ENCODE peak calls at places on chromosomes 16 and 17, in nine cellular contexts. One of them, this sample, is unnamed.

GRCh38 chr17:31517524-31517923 is 126.0 kb downstream of the RAB11FIP4 start:
- DNase-seq in DMS 273 treated with DMSO at 0.1 percent for 48 hours: no peak
- DNase-seq in T-cell: no peak
- DNase-seq in HEK293T: no peak
- DNase-seq in fibroblast of mammary gland: no peak
- DNase-seq in anterior cingulate cortex: no peak
- DNase-seq in MCF 10A: peak; percentile 33
- DNase-seq in NCI-H510A treated with DMSO at 0.1 percent for 48 hours: no peak
- DNase-seq in thoracic aorta: no peak
- DNase-seq in this sample: peak; percentile 20

GRCh38 chr16:19574625-19575024 is 19.1 kb downstream of the VPS35L start:
- DNase-seq in HEK293T: no peak
- DNase-seq in anterior cingulate cortex: no peak
- DNase-seq in DMS 273 treated with DMSO at 0.1 percent for 48 hours: no peak
- DNase-seq in T-cell: no peak
- DNase-seq in NCI-H510A treated with DMSO at 0.1 percent for 48 hours: no peak
- DNase-seq in thoracic aorta: no peak
- DNase-seq in fibroblast of mammary gland: no peak
- DNase-seq in MCF 10A: no peak
- DNase-seq in this sample: no peak

GRCh38 chr16:3879887-3880564 is 487 bp downstream of the CREBBP start:
- DNase-seq in T-cell: peak; percentile 74
- DNase-seq in anterior cingulate cortex: peak; percentile 52
- DNase-seq in NCI-H510A treated with DMSO at 0.1 percent for 48 hours: peak; percentile 19
- DNase-seq in MCF 10A: peak; percentile 59
- DNase-seq in fibroblast of mammary gland: peak; percentile 45
- DNase-seq in DMS 273 treated with DMSO at 0.1 percent for 48 hours: no peak
- DNase-seq in HEK293T: peak; percentile 74
- DNase-seq in thoracic aorta: no peak
- DNase-seq in this sample: peak; percentile 66

GRCh38 chr16:57167951-57168350 is 17.9 kb downstream of the PSME3IP1 start:
- DNase-seq in fibroblast of mammary gland: peak; percentile 79
- DNase-seq in thoracic aorta: no peak
- DNase-seq in T-cell: no peak
- DNase-seq in HEK293T: peak; percentile 33
- DNase-seq in DMS 273 treated with DMSO at 0.1 percent for 48 hours: peak; percentile 10
- DNase-seq in MCF 10A: peak; percentile 63
- DNase-seq in anterior cingulate cortex: no peak
- DNase-seq in NCI-H510A treated with DMSO at 0.1 percent for 48 hours: no peak
- DNase-seq in this sample: peak; percentile 19

GRCh38 chr17:82272495-82273326 is 789 bp downstream of the CSNK1D start:
- DNase-seq in DMS 273 treated with DMSO at 0.1 percent for 48 hours: no peak
- DNase-seq in thoracic aorta: no peak
- DNase-seq in HEK293T: peak; percentile 63
- DNase-seq in NCI-H510A treated with DMSO at 0.1 percent for 48 hours: no peak
- DNase-seq in MCF 10A: no peak
- DNase-seq in T-cell: peak; percentile 23
- DNase-seq in anterior cingulate cortex: no peak
- DNase-seq in fibroblast of mammary gland: no peak
- DNase-seq in this sample: peak; percentile 63

GRCh38 chr17:42842286-42842685 is 2.1 kb upstream of the AOC2 start:
- DNase-seq in NCI-H510A treated with DMSO at 0.1 percent for 48 hours: no peak
- DNase-seq in HEK293T: no peak
- DNase-seq in thoracic aorta: no peak
- DNase-seq in fibroblast of mammary gland: peak; percentile 72
- DNase-seq in DMS 273 treated with DMSO at 0.1 percent for 48 hours: no peak
- DNase-seq in MCF 10A: no peak
- DNase-seq in T-cell: no peak
- DNase-seq in anterior cingulate cortex: no peak
- DNase-seq in this sample: no peak

GRCh38 chr17:73720187-73720834 is 76.1 kb upstream of the SDK2 start:
- DNase-seq in T-cell: peak; percentile 78
- DNase-seq in MCF 10A: no peak
- DNase-seq in fibroblast of mammary gland: no peak
- DNase-seq in DMS 273 treated with DMSO at 0.1 percent for 48 hours: no peak
- DNase-seq in HEK293T: no peak
- DNase-seq in thoracic aorta: no peak
- DNase-seq in NCI-H510A treated with DMSO at 0.1 percent for 48 hours: peak; percentile 90
- DNase-seq in anterior cingulate cortex: no peak
- DNase-seq in this sample: peak; percentile 85

GRCh38 chr17:63446218-63446980 is at the start of gene CYB561:
- DNase-seq in anterior cingulate cortex: peak; percentile 52
- DNase-seq in MCF 10A: peak; percentile 85
- DNase-seq in T-cell: peak; percentile 65
- DNase-seq in DMS 273 treated with DMSO at 0.1 percent for 48 hours: peak; percentile 20
- DNase-seq in fibroblast of mammary gland: peak; percentile 63
- DNase-seq in NCI-H510A treated with DMSO at 0.1 percent for 48 hours: peak; percentile 84
- DNase-seq in thoracic aorta: no peak
- DNase-seq in HEK293T: peak; percentile 84
- DNase-seq in this sample: peak; percentile 87

GRCh38 chr17:82298538-82299421 is 18.6 kb downstream of the CD7 start:
- DNase-seq in MCF 10A: no peak
- DNase-seq in DMS 273 treated with DMSO at 0.1 percent for 48 hours: no peak
- DNase-seq in fibroblast of mammary gland: no peak
- DNase-seq in thoracic aorta: no peak
- DNase-seq in anterior cingulate cortex: no peak
- DNase-seq in NCI-H510A treated with DMSO at 0.1 percent for 48 hours: no peak
- DNase-seq in HEK293T: no peak
- DNase-seq in T-cell: no peak
- DNase-seq in this sample: no peak

GRCh38 chr16:73503093-73503492 is 455.2 kb upstream of the ZFHX3 start:
- DNase-seq in fibroblast of mammary gland: no peak
- DNase-seq in anterior cingulate cortex: no peak
- DNase-seq in T-cell: no peak
- DNase-seq in HEK293T: no peak
- DNase-seq in DMS 273 treated with DMSO at 0.1 percent for 48 hours: no peak
- DNase-seq in NCI-H510A treated with DMSO at 0.1 percent for 48 hours: no peak
- DNase-seq in MCF 10A: no peak
- DNase-seq in thoracic aorta: no peak
- DNase-seq in this sample: no peak

GRCh38 chr17:27241346-27241946 is 52.5 kb upstream of the WSB1 start:
- DNase-seq in T-cell: no peak
- DNase-seq in anterior cingulate cortex: no peak
- DNase-seq in thoracic aorta: no peak
- DNase-seq in HEK293T: no peak
- DNase-seq in MCF 10A: peak; percentile 95
- DNase-seq in fibroblast of mammary gland: peak; percentile 51
- DNase-seq in NCI-H510A treated with DMSO at 0.1 percent for 48 hours: no peak
- DNase-seq in DMS 273 treated with DMSO at 0.1 percent for 48 hours: no peak
- DNase-seq in this sample: no peak

GRCh38 chr17:40608061-40608581 is 39.5 kb downstream of the SMARCE1 start:
- DNase-seq in HEK293T: no peak
- DNase-seq in T-cell: no peak
- DNase-seq in DMS 273 treated with DMSO at 0.1 percent for 48 hours: no peak
- DNase-seq in NCI-H510A treated with DMSO at 0.1 percent for 48 hours: no peak
- DNase-seq in thoracic aorta: no peak
- DNase-seq in MCF 10A: no peak
- DNase-seq in anterior cingulate cortex: no peak
- DNase-seq in fibroblast of mammary gland: no peak
- DNase-seq in this sample: no peak

GRCh38 chr16:57906385-57907316 is 64.3 kb downstream of the CNGB1 start:
- DNase-seq in DMS 273 treated with DMSO at 0.1 percent for 48 hours: no peak
- DNase-seq in MCF 10A: no peak
- DNase-seq in fibroblast of mammary gland: no peak
- DNase-seq in HEK293T: no peak
- DNase-seq in T-cell: peak; percentile 43
- DNase-seq in NCI-H510A treated with DMSO at 0.1 percent for 48 hours: no peak
- DNase-seq in thoracic aorta: no peak
- DNase-seq in anterior cingulate cortex: no peak
- DNase-seq in this sample: no peak

GRCh38 chr17:60139438-60140285 is 10.1 kb upstream of the CA4 start:
- DNase-seq in anterior cingulate cortex: peak; percentile 47
- DNase-seq in DMS 273 treated with DMSO at 0.1 percent for 48 hours: no peak
- DNase-seq in NCI-H510A treated with DMSO at 0.1 percent for 48 hours: no peak
- DNase-seq in MCF 10A: no peak
- DNase-seq in T-cell: peak; percentile 68
- DNase-seq in HEK293T: no peak
- DNase-seq in thoracic aorta: no peak
- DNase-seq in fibroblast of mammary gland: peak; percentile 56
- DNase-seq in this sample: peak; percentile 42

GRCh38 chr16:35745191-35745590 is 2285.8 kb downstream of the TP53TG3F start:
- DNase-seq in fibroblast of mammary gland: no peak
- DNase-seq in MCF 10A: no peak
- DNase-seq in HEK293T: no peak
- DNase-seq in NCI-H510A treated with DMSO at 0.1 percent for 48 hours: no peak
- DNase-seq in thoracic aorta: no peak
- DNase-seq in T-cell: no peak
- DNase-seq in anterior cingulate cortex: no peak
- DNase-seq in DMS 273 treated with DMSO at 0.1 percent for 48 hours: no peak
- DNase-seq in this sample: no peak

GRCh38 chr16:75341934-75342811 is 90.7 kb upstream of the BCAR1 start:
- DNase-seq in T-cell: no peak
- DNase-seq in DMS 273 treated with DMSO at 0.1 percent for 48 hours: no peak
- DNase-seq in NCI-H510A treated with DMSO at 0.1 percent for 48 hours: no peak
- DNase-seq in HEK293T: no peak
- DNase-seq in fibroblast of mammary gland: peak; percentile 89
- DNase-seq in thoracic aorta: no peak
- DNase-seq in MCF 10A: peak; percentile 87
- DNase-seq in anterior cingulate cortex: no peak
- DNase-seq in this sample: no peak

GRCh38 chr17:3710951-3711383 is 12.7 kb upstream of the HASPIN start:
- DNase-seq in NCI-H510A treated with DMSO at 0.1 percent for 48 hours: no peak
- DNase-seq in fibroblast of mammary gland: peak; percentile 64
- DNase-seq in T-cell: peak; percentile 57
- DNase-seq in MCF 10A: peak; percentile 57
- DNase-seq in thoracic aorta: no peak
- DNase-seq in DMS 273 treated with DMSO at 0.1 percent for 48 hours: no peak
- DNase-seq in anterior cingulate cortex: no peak
- DNase-seq in HEK293T: no peak
- DNase-seq in this sample: no peak

GRCh38 chr17:15909481-15909991 is 35.4 kb upstream of the ADORA2B start:
- DNase-seq in MCF 10A: no peak
- DNase-seq in anterior cingulate cortex: no peak
- DNase-seq in thoracic aorta: no peak
- DNase-seq in fibroblast of mammary gland: peak; percentile 53
- DNase-seq in DMS 273 treated with DMSO at 0.1 percent for 48 hours: no peak
- DNase-seq in T-cell: no peak
- DNase-seq in HEK293T: no peak
- DNase-seq in NCI-H510A treated with DMSO at 0.1 percent for 48 hours: no peak
- DNase-seq in this sample: no peak

GRCh38 chr16:4409081-4409932 is 7.1 kb downstream of the CORO7 start:
- DNase-seq in T-cell: no peak
- DNase-seq in NCI-H510A treated with DMSO at 0.1 percent for 48 hours: no peak
- DNase-seq in MCF 10A: peak; percentile 53
- DNase-seq in thoracic aorta: no peak
- DNase-seq in DMS 273 treated with DMSO at 0.1 percent for 48 hours: peak; percentile 29
- DNase-seq in HEK293T: no peak
- DNase-seq in anterior cingulate cortex: peak; percentile 34
- DNase-seq in fibroblast of mammary gland: no peak
- DNase-seq in this sample: no peak

GRCh38 chr16:85820604-85821372 is 21.3 kb downstream of the COX4I1 start:
- DNase-seq in NCI-H510A treated with DMSO at 0.1 percent for 48 hours: no peak
- DNase-seq in T-cell: no peak
- DNase-seq in MCF 10A: no peak
- DNase-seq in DMS 273 treated with DMSO at 0.1 percent for 48 hours: no peak
- DNase-seq in thoracic aorta: no peak
- DNase-seq in HEK293T: no peak
- DNase-seq in fibroblast of mammary gland: no peak
- DNase-seq in anterior cingulate cortex: no peak
- DNase-seq in this sample: no peak

This sample was measured in NCI-H146.